ENCODE peak calls at places on chromosomes 16 and 17, in four cellular contexts. P is SK-N-SH, V is A549, E is GM12878. J is an unnamed sample.

GRCh38 chr16:15897834-15898254 is 9.4 kb upstream of the CEP20 start:
- DNase-seq in P (no peak), V (no peak), E (peak), J (no peak)

GRCh38 chr17:47170710-47171109 is 18.4 kb downstream of the CDC27 start:
- DNase-seq in P (no peak), V (no peak), E (no peak), J (no peak)

GRCh38 chr16:87702325-87702811 is 63.4 kb downstream of the KLHDC4 start:
- DNase-seq in P (peak), V (no peak), E (peak), J (peak)

GRCh38 chr17:80751460-80752368 is 207.1 kb downstream of the RPTOR start:
- DNase-seq in P (no peak), V (no peak), E (no peak), J (peak)

GRCh38 chr17:18229254-18229653 is 3.8 kb downstream of the LLGL1 start:
- DNase-seq in P (no peak), V (no peak), E (no peak), J (no peak)

GRCh38 chr16:88900653-88901052 is 34.2 kb upstream of the PABPN1L start:
- DNase-seq in P (no peak), V (no peak), E (no peak), J (no peak)

GRCh38 chr17:79203016-79203415 is 128.4 kb downstream of the ENGASE start:
- DNase-seq in P (peak), V (no peak), E (no peak), J (no peak)

GRCh38 chr17:69732272-69732671 is 317.8 kb downstream of the MAP2K6 start:
- DNase-seq in P (no peak), V (no peak), E (no peak), J (no peak)

GRCh38 chr17:67375761-67376160 is 1.3 kb upstream of the PITPNC1 start:
- DNase-seq in P (no peak), V (no peak), E (no peak), J (no peak)

GRCh38 chr16:79920685-79921084 is 320.1 kb upstream of the MAF start:
- DNase-seq in P (no peak), V (no peak), E (no peak), J (no peak)

GRCh38 chr17:54494731-54495715 is 405.6 kb upstream of the TOM1L1 start:
- DNase-seq in P (no peak), V (no peak), E (no peak), J (no peak)

GRCh38 chr16:4962716-4963115 is 4.6 kb downstream of the SEC14L5 start:
- DNase-seq in P (no peak), V (no peak), E (no peak), J (no peak)

GRCh38 chr16:84144301-84144858 is 597 bp downstream of the HSDL1 start:
- DNase-seq in P (peak), V (peak), E (no peak), J (no peak)

GRCh38 chr16:2846511-2847310 is 11.3 kb downstream of the PRSS22 start:
- DNase-seq in P (no peak), V (peak), E (no peak), J (no peak)

GRCh38 chr17:68955181-68955841 is at the start of gene ABCA8:
- DNase-seq in P (no peak), V (peak), E (no peak), J (no peak)

GRCh38 chr16:49468611-49469322 is 95.2 kb downstream of the C16orf78 start:
- DNase-seq in P (no peak), V (no peak), E (no peak), J (no peak)

GRCh38 chr16:19892902-19893301 is 8.3 kb upstream of the GPRC5B start:
- DNase-seq in P (no peak), V (no peak), E (no peak), J (no peak)

GRCh38 chr17:35254107-35254802 is 11.4 kb downstream of the SLFN5 start:
- DNase-seq in P (no peak), V (peak), E (no peak), J (peak)

GRCh38 chr17:35256629-35257028 is 13.8 kb downstream of the SLFN5 start:
- DNase-seq in P (no peak), V (peak), E (no peak), J (no peak)

GRCh38 chr17:35255316-35255715 is 12.4 kb downstream of the SLFN5 start:
- DNase-seq in P (no peak), V (no peak), E (no peak), J (no peak)

GRCh38 chr17:35259001-35259400 is 16.1 kb downstream of the SLFN5 start:
- DNase-seq in P (no peak), V (no peak), E (no peak), J (no peak)

DNA sequence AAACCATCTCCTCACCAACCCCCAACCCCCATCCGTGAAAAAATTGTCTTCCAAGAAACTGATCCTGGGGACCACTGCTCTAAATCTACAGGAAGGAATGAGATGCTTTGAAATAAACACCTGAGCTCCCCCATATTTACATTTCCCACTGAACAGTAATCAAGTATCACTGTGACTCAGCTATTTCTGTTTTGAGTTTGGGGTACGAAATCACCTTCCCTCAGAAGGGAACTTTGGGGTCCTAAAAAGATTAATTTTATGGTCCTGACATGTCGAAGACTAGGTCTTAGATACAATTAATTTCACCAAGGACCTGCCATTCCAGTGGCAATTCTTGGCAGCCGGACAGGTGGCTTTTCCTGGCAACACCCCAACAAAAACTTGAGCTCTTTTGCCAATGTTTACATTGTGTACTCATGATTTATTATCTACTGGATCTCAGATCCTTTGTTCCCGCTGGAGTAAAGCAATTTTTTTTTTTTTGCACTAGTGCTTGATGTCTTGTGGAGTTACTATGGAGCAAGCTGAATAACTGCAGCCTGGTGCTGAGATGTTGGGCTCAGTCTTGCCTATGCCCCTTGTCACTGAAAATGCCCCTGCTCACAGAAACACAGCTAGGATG is 14.3 kb downstream of the SLFN5 start:
- DNase-seq in P (no peak), V (peak), E (no peak), J (peak)
- TF ChIP-seq PBX3 in P (peak), V (peak), E (no peak), J (no peak)

DNA sequence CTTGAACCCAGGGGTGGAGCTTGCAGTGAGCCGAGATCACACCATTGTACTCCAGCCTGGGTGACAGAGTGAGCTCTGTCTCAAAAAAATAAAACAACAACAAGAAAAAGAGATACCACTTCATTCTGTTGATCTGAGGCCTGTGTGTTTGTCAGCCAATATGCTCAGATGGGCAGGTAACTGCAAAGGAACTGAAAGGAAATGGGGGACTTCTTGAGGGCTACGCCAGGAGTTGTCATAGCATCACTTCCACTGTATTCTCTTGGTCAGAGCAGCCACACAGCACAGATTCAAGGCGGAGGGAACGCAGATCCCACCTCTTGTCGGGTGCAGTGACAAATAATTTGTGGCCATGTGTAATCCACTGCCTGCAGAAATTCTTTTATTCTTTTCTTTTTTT is 73.9 kb upstream of the AKTIP start:
- DNase-seq in P (no peak), V (no peak), E (no peak), J (no peak)
- TF ChIP-seq PBX3 in P (no peak), V (no peak), E (no peak), J (no peak)

GRCh38 chr16:819336-819735 is 18.8 kb upstream of the GNG13 start:
- DNase-seq in P (no peak), V (no peak), E (no peak), J (no peak)
- TF ChIP-seq PBX3 in P (no peak), V (no peak), E (no peak), J (no peak)

GRCh38 chr17:30838187-30838807 is 6.5 kb downstream of the ATAD5 start:
- DNase-seq in P (no peak), V (no peak), E (no peak), J (no peak)
- TF ChIP-seq PBX3 in P (no peak), V (no peak), E (no peak), J (no peak)

GRCh38 chr17:42347198-42347597 is 41.0 kb downstream of the STAT3 start:
- DNase-seq in P (peak), V (peak), E (no peak), J (no peak)
- TF ChIP-seq PBX3 in P (peak), V (no peak), E (no peak), J (no peak)

GRCh38 chr17:72825218-72825617 is 267.3 kb downstream of the SLC39A11 start:
- DNase-seq in P (no peak), V (no peak), E (no peak), J (no peak)

GRCh38 chr17:72826602-72827001 is 265.9 kb downstream of the SLC39A11 start:
- DNase-seq in P (no peak), V (peak), E (no peak), J (no peak)

DNA sequence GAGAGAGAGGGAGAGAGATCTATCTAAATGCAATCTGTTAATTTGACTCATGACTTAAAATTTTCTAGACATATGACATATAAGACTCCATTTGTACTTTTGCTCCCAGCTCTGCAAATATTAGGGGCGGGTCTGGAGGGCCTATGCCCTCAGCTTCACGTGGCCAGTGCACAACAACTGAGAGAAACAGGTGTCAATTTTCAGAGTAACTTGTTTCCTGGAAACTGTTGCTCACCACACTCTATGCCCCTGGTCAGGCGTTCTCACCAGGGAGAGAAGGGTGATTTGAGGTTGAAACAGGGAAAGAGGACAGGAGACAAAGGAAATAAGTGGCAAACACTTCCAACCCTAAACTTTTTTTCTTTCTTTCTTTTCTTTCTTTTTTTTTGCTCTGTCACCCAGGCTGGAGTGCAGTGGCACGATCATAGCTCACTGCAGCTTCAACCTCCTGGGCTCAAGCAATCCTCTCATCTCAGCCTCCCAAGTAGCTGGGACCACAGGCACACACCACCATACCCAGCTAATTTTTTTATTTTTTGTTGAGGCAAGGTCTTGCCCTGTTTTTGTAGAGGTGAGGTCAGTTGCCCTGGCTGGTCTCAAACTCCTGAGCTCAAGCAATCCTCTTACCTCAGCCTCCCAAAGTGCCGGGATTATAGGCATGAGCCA is 270.0 kb downstream of the SLC39A11 start:
- DNase-seq in P (no peak), V (no peak), E (no peak), J (peak)
- TF ChIP-seq PBX3 in P (no peak), V (no peak), E (no peak), J (no peak)

J was measured in HepG2.